ENCODE peak calls at places on chromosomes 13 and 19, in nine cellular contexts. T is effector memory CD4-positive, alpha-beta T cell; C is CD4-positive, alpha-beta T cell; O is iris pigment epithelial cell; Q is activated CD4-positive, alpha-beta T cell treated with anti-CD3 and anti-CD28 coated beads, Interleukin-2, amount 50 U/mL, for 4 hours; H is LHCN-M2; K is DND-41; E is DMS 273 treated with DMSO at 0.1 percent for 48 hours; L is neural progenitor cell. V is an unnamed sample.

GRCh38 chr13:66634384-66634783 is 595.8 kb downstream of the PCDH9 start:
- DNase-seq in T (no peak), C (no peak), O (peak; percentile 47), Q (no peak), H (peak; percentile 36), K (no peak), E (no peak), L (no peak), V (no peak)

GRCh38 chr13:43376596-43376995 is 353.2 kb downstream of the DNAJC15 start:
- DNase-seq in T (no peak), C (no peak), O (no peak), Q (no peak), H (no peak), K (no peak), E (peak; percentile 55), L (no peak), V (no peak)

GRCh38 chr19:13621413-13621812 is 115.1 kb upstream of the CACNA1A start:
- DNase-seq in T (no peak), C (peak; percentile 27), O (peak; percentile 76), Q (peak; percentile 16), H (peak; percentile 92), K (peak; percentile 11), E (no peak), L (no peak), V (no peak)

GRCh38 chr19:41352609-41353465 is 885 bp downstream of the TGFB1 start:
- DNase-seq in T (peak; percentile 63), C (peak; percentile 83), O (peak; percentile 57), Q (peak; percentile 72), H (peak; percentile 46), K (peak; percentile 80), E (peak; percentile 46), L (peak; percentile 81), V (no peak)

GRCh38 chr19:48290341-48290922 is 20.6 kb downstream of the ZNF114 start:
- DNase-seq in T (no peak), C (no peak), O (peak; percentile 40), Q (no peak), H (no peak), K (no peak), E (no peak), L (peak; percentile 80), V (no peak)

GRCh38 chr19:43651758-43652545 is 12.3 kb upstream of the CADM4 start:
- DNase-seq in T (no peak), C (no peak), O (peak; percentile 70), Q (peak; percentile 14), H (peak; percentile 61), K (peak; percentile 60), E (peak; percentile 36), L (peak; percentile 75), V (no peak)

GRCh38 chr19:3210347-3211017 is 14.0 kb upstream of the CELF5 start:
- DNase-seq in T (peak; percentile 32), C (peak; percentile 77), O (peak; percentile 21), Q (peak; percentile 69), H (peak; percentile 21), K (peak; percentile 68), E (no peak), L (peak; percentile 61), V (no peak)

GRCh38 chr19:34556500-34556899 is 74.9 kb downstream of the WTIP start:
- DNase-seq in T (no peak), C (no peak), O (peak; percentile 4), Q (no peak), H (peak; percentile 81), K (peak; percentile 26), E (no peak), L (peak; percentile 65), V (no peak)

GRCh38 chr13:71056581-71056980 is 810.4 kb downstream of the DACH1 start:
- DNase-seq in T (no peak), C (no peak), O (no peak), Q (no peak), H (no peak), K (no peak), E (no peak), L (no peak), V (no peak)

GRCh38 chr13:111847964-111848363 is 219.0 kb upstream of the SOX1 start:
- DNase-seq in T (no peak), C (no peak), O (no peak), Q (no peak), H (no peak), K (no peak), E (no peak), L (no peak), V (no peak)

GRCh38 chr13:52371736-52372247 is 34.2 kb downstream of the THSD1 start:
- DNase-seq in T (no peak), C (no peak), O (peak; percentile 36), Q (no peak), H (peak; percentile 99), K (no peak), E (no peak), L (peak; percentile 20), V (no peak)